ENCODE peak calls at places on chromosomes 4 and X, in ten cellular contexts. One of them, this sample, is unnamed.

GRCh38 chrX:9917861-9918260 is 49.3 kb upstream of the CLDN34 start:
- DNase-seq in SW480: no peak
- DNase-seq in left lung: no peak
- DNase-seq in posterior cingulate gyrus: no peak
- DNase-seq in fibroblast of gingiva: no peak
- DNase-seq in activated naive CD4-positive, alpha-beta T cell: no peak
- DNase-seq in stimulated activated CD8-positive, alpha-beta memory T cell treated with anti-CD3 and anti-CD28 coated beads, Interleukin-7, amount 100 ng/mL, for 1 hour: no peak
- DNase-seq in HCT116: no peak
- DNase-seq in effector memory CD8-positive, alpha-beta T cell: no peak
- DNase-seq in glutamatergic neuron: no peak
- DNase-seq in this sample: no peak

GRCh38 chr4:25101836-25102235 is 58.4 kb downstream of the SEPSECS start:
- DNase-seq in glutamatergic neuron: no peak
- DNase-seq in SW480: no peak
- DNase-seq in activated naive CD4-positive, alpha-beta T cell: no peak
- DNase-seq in posterior cingulate gyrus: no peak
- DNase-seq in left lung: no peak
- DNase-seq in effector memory CD8-positive, alpha-beta T cell: no peak
- DNase-seq in fibroblast of gingiva: no peak
- DNase-seq in HCT116: no peak
- DNase-seq in stimulated activated CD8-positive, alpha-beta memory T cell treated with anti-CD3 and anti-CD28 coated beads, Interleukin-7, amount 100 ng/mL, for 1 hour: no peak
- DNase-seq in this sample: no peak

GRCh38 chrX:37662181-37662580 is 23.4 kb upstream of the XK start:
- DNase-seq in posterior cingulate gyrus: no peak
- DNase-seq in SW480: no peak
- DNase-seq in effector memory CD8-positive, alpha-beta T cell: no peak
- DNase-seq in fibroblast of gingiva: no peak
- DNase-seq in stimulated activated CD8-positive, alpha-beta memory T cell treated with anti-CD3 and anti-CD28 coated beads, Interleukin-7, amount 100 ng/mL, for 1 hour: no peak
- DNase-seq in activated naive CD4-positive, alpha-beta T cell: no peak
- DNase-seq in left lung: no peak
- DNase-seq in glutamatergic neuron: no peak
- DNase-seq in HCT116: no peak
- DNase-seq in this sample: no peak

GRCh38 chrX:97238632-97239031 is 354.9 kb downstream of the RPA4 start:
- DNase-seq in SW480: no peak
- DNase-seq in glutamatergic neuron: no peak
- DNase-seq in activated naive CD4-positive, alpha-beta T cell: no peak
- DNase-seq in HCT116: peak; percentile 8
- DNase-seq in stimulated activated CD8-positive, alpha-beta memory T cell treated with anti-CD3 and anti-CD28 coated beads, Interleukin-7, amount 100 ng/mL, for 1 hour: no peak
- DNase-seq in posterior cingulate gyrus: no peak
- DNase-seq in left lung: no peak
- DNase-seq in fibroblast of gingiva: no peak
- DNase-seq in effector memory CD8-positive, alpha-beta T cell: no peak
- DNase-seq in this sample: peak; percentile 0

GRCh38 chrX:50081282-50081955 is 119.4 kb downstream of the AKAP4 start:
- DNase-seq in glutamatergic neuron: peak; percentile 36
- DNase-seq in fibroblast of gingiva: peak; percentile 3
- DNase-seq in posterior cingulate gyrus: peak; percentile 29
- DNase-seq in stimulated activated CD8-positive, alpha-beta memory T cell treated with anti-CD3 and anti-CD28 coated beads, Interleukin-7, amount 100 ng/mL, for 1 hour: no peak
- DNase-seq in SW480: peak; percentile 13
- DNase-seq in HCT116: no peak
- DNase-seq in effector memory CD8-positive, alpha-beta T cell: no peak
- DNase-seq in left lung: peak; percentile 62
- DNase-seq in activated naive CD4-positive, alpha-beta T cell: no peak
- DNase-seq in this sample: no peak

GRCh38 chr4:40200881-40201797 is 4.3 kb downstream of the RHOH start:
- DNase-seq in glutamatergic neuron: no peak
- DNase-seq in fibroblast of gingiva: peak; percentile 19
- DNase-seq in posterior cingulate gyrus: no peak
- DNase-seq in SW480: no peak
- DNase-seq in activated naive CD4-positive, alpha-beta T cell: no peak
- DNase-seq in effector memory CD8-positive, alpha-beta T cell: no peak
- DNase-seq in stimulated activated CD8-positive, alpha-beta memory T cell treated with anti-CD3 and anti-CD28 coated beads, Interleukin-7, amount 100 ng/mL, for 1 hour: no peak
- DNase-seq in left lung: no peak
- DNase-seq in HCT116: no peak
- DNase-seq in this sample: no peak

GRCh38 chr4:182843813-182844325 is 73.3 kb downstream of the DCTD start:
- DNase-seq in fibroblast of gingiva: no peak
- DNase-seq in HCT116: no peak
- DNase-seq in posterior cingulate gyrus: no peak
- DNase-seq in activated naive CD4-positive, alpha-beta T cell: no peak
- DNase-seq in left lung: no peak
- DNase-seq in effector memory CD8-positive, alpha-beta T cell: no peak
- DNase-seq in glutamatergic neuron: no peak
- DNase-seq in SW480: no peak
- DNase-seq in stimulated activated CD8-positive, alpha-beta memory T cell treated with anti-CD3 and anti-CD28 coated beads, Interleukin-7, amount 100 ng/mL, for 1 hour: no peak
- DNase-seq in this sample: no peak

GRCh38 chr4:140127422-140127821 is 26.6 kb downstream of the MAML3 start:
- DNase-seq in SW480: no peak
- DNase-seq in effector memory CD8-positive, alpha-beta T cell: no peak
- DNase-seq in stimulated activated CD8-positive, alpha-beta memory T cell treated with anti-CD3 and anti-CD28 coated beads, Interleukin-7, amount 100 ng/mL, for 1 hour: no peak
- DNase-seq in glutamatergic neuron: no peak
- DNase-seq in left lung: no peak
- DNase-seq in activated naive CD4-positive, alpha-beta T cell: no peak
- DNase-seq in HCT116: no peak
- DNase-seq in posterior cingulate gyrus: no peak
- DNase-seq in fibroblast of gingiva: no peak
- DNase-seq in this sample: no peak

GRCh38 chr4:76307670-76308014 is 1.1 kb downstream of the STBD1 start:
- DNase-seq in posterior cingulate gyrus: no peak
- DNase-seq in HCT116: no peak
- DNase-seq in stimulated activated CD8-positive, alpha-beta memory T cell treated with anti-CD3 and anti-CD28 coated beads, Interleukin-7, amount 100 ng/mL, for 1 hour: no peak
- DNase-seq in activated naive CD4-positive, alpha-beta T cell: no peak
- DNase-seq in left lung: no peak
- DNase-seq in effector memory CD8-positive, alpha-beta T cell: no peak
- DNase-seq in glutamatergic neuron: no peak
- DNase-seq in fibroblast of gingiva: no peak
- DNase-seq in SW480: no peak
- DNase-seq in this sample: no peak

GRCh38 chrX:41621236-41621651 is 67.5 kb upstream of the GPR34 start:
- DNase-seq in effector memory CD8-positive, alpha-beta T cell: no peak
- DNase-seq in left lung: no peak
- DNase-seq in posterior cingulate gyrus: no peak
- DNase-seq in stimulated activated CD8-positive, alpha-beta memory T cell treated with anti-CD3 and anti-CD28 coated beads, Interleukin-7, amount 100 ng/mL, for 1 hour: no peak
- DNase-seq in SW480: peak; percentile 1
- DNase-seq in HCT116: no peak
- DNase-seq in fibroblast of gingiva: no peak
- DNase-seq in activated naive CD4-positive, alpha-beta T cell: no peak
- DNase-seq in glutamatergic neuron: no peak
- DNase-seq in this sample: peak; percentile 18

GRCh38 chrX:4570141-4570540 is 856.7 kb upstream of the PRKX start:
- DNase-seq in left lung: no peak
- DNase-seq in posterior cingulate gyrus: no peak
- DNase-seq in HCT116: no peak
- DNase-seq in SW480: no peak
- DNase-seq in fibroblast of gingiva: peak; percentile 23
- DNase-seq in effector memory CD8-positive, alpha-beta T cell: no peak
- DNase-seq in glutamatergic neuron: no peak
- DNase-seq in activated naive CD4-positive, alpha-beta T cell: no peak
- DNase-seq in stimulated activated CD8-positive, alpha-beta memory T cell treated with anti-CD3 and anti-CD28 coated beads, Interleukin-7, amount 100 ng/mL, for 1 hour: no peak
- DNase-seq in this sample: no peak

This sample was measured in HTR-8/SVneo.